ENCODE peak calls at places on chromosome 6, in four cellular contexts. R is body of pancreas, A is vagina, B is HCT116. N is an unnamed sample.

GRCh38 chr6:43125119-43125518 is 46.0 kb upstream of the SRF start:
- DNase-seq in R (no peak), A (no peak), B (no peak), N (no peak)

GRCh38 chr6:81997091-81997926 is 244.8 kb upstream of the TENT5A start:
- DNase-seq in R (no peak), B (no peak), A (no peak), N (no peak)

GRCh38 chr6:70663881-70664466 is 3.7 kb upstream of the SMAP1 start:
- DNase-seq in B (no peak), A (no peak), R (no peak), N (no peak)

GRCh38 chr6:107712523-107713213 is 111.4 kb downstream of the SCML4 start:
- DNase-seq in A (peak), R (no peak), B (no peak), N (no peak)

GRCh38 chr6:170022827-170023619 is 267.9 kb downstream of the DLL1 start:
- DNase-seq in R (no peak), A (no peak), B (no peak), N (no peak)

GRCh38 chr6:17859846-17860245 is 127.6 kb downstream of the KIF13A start:
- DNase-seq in R (no peak), A (no peak), B (no peak), N (no peak)

GRCh38 chr6:68891419-68891818 is 256.3 kb downstream of the ADGRB3 start:
- DNase-seq in R (no peak), B (no peak), A (no peak), N (no peak)

GRCh38 chr6:17851001-17851719 is 136.3 kb downstream of the KIF13A start:
- DNase-seq in B (no peak), R (no peak), A (no peak), N (no peak)

GRCh38 chr6:22251331-22251730 is 45.5 kb downstream of the PRL start:
- DNase-seq in A (no peak), B (no peak), R (no peak), N (no peak)

GRCh38 chr6:57040011-57040410 is 6.5 kb upstream of the KIAA1586 start:
- DNase-seq in R (no peak), B (peak), A (no peak), N (no peak)

GRCh38 chr6:89311853-89312531 is 3.1 kb downstream of the GABRR2 start:
- DNase-seq in B (no peak), A (no peak), R (peak), N (no peak)

GRCh38 chr6:34746104-34746846 is 11.0 kb upstream of the SNRPC start:
- DNase-seq in A (no peak), B (no peak), R (no peak), N (no peak)

GRCh38 chr6:150692604-150693003 is 92.9 kb downstream of the PLEKHG1 start:
- DNase-seq in R (no peak), B (no peak), A (no peak), N (no peak)

GRCh38 chr6:47306887-47307286 is 2.8 kb downstream of the TNFRSF21 start:
- DNase-seq in A (no peak), R (no peak), B (no peak), N (no peak)

GRCh38 chr6:75224303-75224926 is 18.6 kb upstream of the COL12A1 start:
- DNase-seq in B (no peak), A (no peak), R (no peak), N (no peak)

GRCh38 chr6:91506509-91506908 is 919.6 kb upstream of the MAP3K7 start:
- DNase-seq in A (no peak), R (no peak), B (no peak), N (no peak)

GRCh38 chr6:18528084-18528743 is 141.1 kb downstream of the RNF144B start:
- DNase-seq in B (no peak), R (no peak), A (no peak), N (no peak)

GRCh38 chr6:110561708-110562107 is 85.3 kb upstream of the SLC22A16 start:
- DNase-seq in R (no peak), A (no peak), B (no peak), N (no peak)

GRCh38 chr6:112694986-112695385 is 347.9 kb downstream of the RFPL4B start:
- DNase-seq in R (no peak), A (no peak), B (no peak), N (no peak)

GRCh38 chr6:42441059-42441471 is 10.7 kb downstream of the TRERF1 start:
- DNase-seq in A (no peak), R (no peak), B (no peak), N (no peak)

GRCh38 chr6:129667621-129668020 is 42.4 kb downstream of the ARHGAP18 start:
- DNase-seq in A (no peak), R (peak), B (no peak), N (no peak)

GRCh38 chr6:110345025-110345424 is 13.1 kb downstream of the METTL24 start:
- DNase-seq in R (no peak), A (no peak), B (no peak), N (no peak)

GRCh38 chr6:55449219-55449618 is 122.0 kb downstream of the GFRAL start:
- DNase-seq in A (no peak), R (no peak), B (no peak), N (no peak)

GRCh38 chr6:131038612-131039344 is 24.3 kb downstream of the EPB41L2 start:
- DNase-seq in A (no peak), B (no peak), R (no peak), N (no peak)

GRCh38 chr6:136284909-136285308 is 4.7 kb downstream of the BCLAF1 start:
- DNase-seq in R (no peak), A (no peak), B (no peak), N (no peak)

GRCh38 chr6:43093361-43094289 is 17.5 kb downstream of the PTK7 start:
- DNase-seq in R (no peak), A (no peak), B (no peak), N (no peak)

GRCh38 chr6:119297049-119297448 is 52.5 kb downstream of the MAN1A1 start:
- DNase-seq in A (no peak), R (no peak), B (no peak), N (no peak)

GRCh38 chr6:138084904-138085838 is 22.0 kb downstream of the PERP start:
- DNase-seq in R (no peak), A (no peak), B (no peak), N (no peak)

GRCh38 chr6:148611213-148611612 is 135.6 kb upstream of the UST start:
- DNase-seq in A (no peak), R (peak), B (no peak), N (no peak)

GRCh38 chr6:111210074-111210729 is 122.9 kb downstream of the SLC16A10 start:
- DNase-seq in B (peak), R (no peak), A (no peak), N (peak)

GRCh38 chr6:83615025-83615999 is 93.6 kb downstream of the SNAP91 start:
- DNase-seq in B (peak), R (no peak), A (no peak), N (peak)

GRCh38 chr6:7919871-7920270 is 9.3 kb upstream of the TXNDC5 start:
- DNase-seq in R (no peak), B (peak), A (no peak), N (no peak)

GRCh38 chr6:29752451-29753308 is 29.4 kb downstream of the HLA-F start:
- DNase-seq in A (peak), B (peak), R (peak), N (peak)
- TF ChIP-seq POLR2A in A (no peak), B (peak), R (peak), N (no peak)

GRCh38 chr6:145734486-145735355 is 599 bp downstream of the EPM2A start:
- DNase-seq in A (no peak), B (peak), R (peak), N (peak)
- TF ChIP-seq POLR2A in A (no peak), B (no peak), R (peak), N (no peak)

DNA sequence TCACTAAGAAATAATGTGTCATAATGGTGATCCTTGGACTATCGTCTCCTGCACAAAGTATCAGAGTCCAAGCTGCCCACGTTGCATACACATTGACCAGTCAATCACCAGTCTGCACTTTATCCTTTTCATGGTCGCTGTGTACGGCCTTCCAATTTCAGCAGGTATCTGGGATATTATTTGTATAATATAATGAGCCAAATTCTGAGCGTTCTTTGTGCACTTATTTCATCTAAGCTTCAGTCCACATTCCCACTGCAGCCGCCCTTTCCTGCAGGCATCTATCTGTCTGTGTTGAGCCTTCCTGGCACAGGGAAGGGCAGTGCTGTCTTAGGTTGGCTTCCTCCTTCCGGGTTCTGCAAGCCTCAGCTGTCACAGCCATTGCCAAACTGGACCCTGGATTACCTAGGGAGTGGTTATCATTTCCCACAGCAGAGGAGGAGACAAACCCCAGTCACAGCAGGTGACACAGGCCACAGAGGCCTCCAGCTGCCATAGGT is 174.3 kb downstream of the TTLL2 start:
- DNase-seq in B (no peak), R (no peak), A (no peak), N (no peak)
- TF ChIP-seq POLR2A in B (no peak), R (no peak), A (no peak), N (no peak)

DNA sequence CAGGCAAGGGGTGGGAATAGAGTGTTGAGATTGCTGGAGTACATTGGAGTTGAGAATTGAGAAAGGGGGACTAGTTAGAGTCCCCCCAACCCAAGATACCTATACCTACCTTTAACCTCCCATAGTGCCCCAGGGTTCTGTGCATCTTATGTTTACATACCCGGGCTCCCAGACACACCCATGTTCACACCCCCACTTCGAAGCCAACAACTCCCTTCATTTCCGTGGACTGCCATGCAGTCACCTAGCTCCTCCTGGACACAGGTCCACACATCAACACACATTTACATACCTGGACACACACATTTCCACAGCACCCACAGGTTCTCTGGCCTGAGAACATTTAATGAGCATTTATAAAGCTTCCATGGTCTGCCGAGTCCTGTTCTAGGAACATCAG is 5.1 kb downstream of the TMEM63B start:
- DNase-seq in R (no peak), A (no peak), B (no peak), N (no peak)
- TF ChIP-seq POLR2A in R (no peak), A (no peak), B (no peak), N (no peak)

DNA sequence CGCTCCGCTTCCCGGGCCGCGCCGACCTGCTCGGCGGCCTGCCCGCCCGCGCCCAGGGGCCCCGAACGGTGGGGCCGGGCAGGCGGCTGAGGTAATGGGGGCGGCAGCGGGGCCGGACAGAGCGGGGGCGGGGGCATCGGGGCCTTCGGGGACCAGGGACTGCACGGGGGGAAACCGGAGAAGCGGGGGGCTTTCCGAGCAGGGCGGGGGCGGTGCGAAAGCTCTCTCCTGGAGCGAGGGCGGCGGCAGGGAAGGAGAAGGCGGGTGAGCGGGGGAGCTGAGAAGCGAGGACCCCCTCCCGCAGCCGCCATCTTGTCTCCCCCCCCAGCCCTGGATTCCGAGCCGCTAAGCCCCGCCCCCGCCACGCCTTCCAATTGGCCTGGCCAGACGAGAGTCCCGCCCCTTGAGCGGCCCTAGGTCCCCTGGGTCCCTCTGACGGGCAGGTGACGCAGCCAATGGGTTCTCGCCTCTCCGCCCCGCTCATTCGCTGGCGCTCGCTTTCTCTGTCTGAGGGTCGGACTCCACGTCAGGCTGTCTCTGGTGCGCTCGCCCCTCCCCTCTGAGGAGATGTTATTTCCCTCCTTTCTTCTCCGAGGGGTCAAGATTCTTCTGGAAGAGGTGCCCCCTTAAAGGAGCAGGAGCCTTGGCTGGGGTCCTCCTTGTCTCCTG is 470 bp downstream of the BRPF3 start:
- DNase-seq in R (peak), A (no peak), B (peak), N (peak)
- TF ChIP-seq POLR2A in R (peak), A (no peak), B (no peak), N (peak)

GRCh38 chr6:73519943-73520687 is 717 bp downstream of the EEF1A1 start:
- DNase-seq in B (no peak), R (peak), A (no peak), N (no peak)
- TF ChIP-seq POLR2A in B (no peak), R (no peak), A (no peak), N (peak)

DNA sequence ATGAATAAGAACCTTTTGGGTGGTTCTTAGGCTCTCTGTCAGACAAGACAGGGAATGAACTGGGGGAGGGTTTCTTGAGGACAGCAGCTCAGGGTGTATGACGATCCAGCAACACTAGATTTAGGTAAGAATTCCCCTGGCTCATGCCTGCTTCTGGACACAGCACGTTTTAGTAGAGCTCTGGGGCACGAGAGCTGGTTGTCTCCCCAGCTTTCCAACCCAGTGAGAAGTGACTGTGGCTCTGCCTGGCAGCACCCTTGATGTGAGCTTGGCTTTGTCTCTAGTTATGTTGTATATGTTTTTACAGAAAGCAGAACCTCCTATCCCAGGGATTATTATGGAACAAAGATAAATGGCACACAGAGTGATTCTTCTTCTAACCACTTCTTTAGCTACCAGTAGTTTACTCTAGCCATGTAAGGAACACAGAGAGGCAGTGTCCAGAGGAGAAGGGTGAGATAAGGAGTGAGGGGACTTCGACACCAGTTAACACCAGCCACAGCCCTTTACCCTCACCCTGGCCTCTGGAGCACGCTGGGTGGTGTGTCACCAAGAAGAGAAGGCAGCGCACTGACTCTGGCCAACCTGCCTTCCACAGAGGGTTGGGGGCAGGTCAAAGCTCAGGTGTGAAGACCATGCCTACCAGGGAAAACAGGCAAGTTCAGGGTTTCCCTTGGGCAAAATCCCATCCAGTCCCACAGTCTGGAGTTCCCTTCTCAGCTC is 3.9 kb downstream of the APOBEC2 start:
- DNase-seq in A (no peak), R (no peak), B (no peak), N (no peak)
- TF ChIP-seq POLR2A in A (no peak), R (no peak), B (no peak), N (no peak)

GRCh38 chr6:26158581-26159416 is 71.6 kb downstream of the HFE start:
- DNase-seq in R (peak), B (no peak), A (no peak), N (no peak)
- TF ChIP-seq POLR2A in R (no peak), B (peak), A (no peak), N (peak)

GRCh38 chr6:39279539-39279938 is 34.7 kb downstream of the KCNK17 start:
- DNase-seq in R (no peak), B (no peak), A (no peak), N (no peak)
- TF ChIP-seq POLR2A in R (no peak), B (no peak), A (no peak), N (no peak)

N was measured in GM12891.